ENCODE peak calls at places on chromosomes 7 and 10, in ten cellular contexts. One of them, this sample, is unnamed. For H3K4me1, the result is how much of the 10 kb centered on the place peaks cover.

GRCh38 chr10:133324198-133324792 is 12.4 kb downstream of the CALY start:
- DNase-seq in lower lobe of right lung: peak
- DNase-seq in ascending aorta: no peak
- DNase-seq in neural progenitor cell: peak
- DNase-seq in K562: peak
- DNase-seq in CD8-positive, alpha-beta T cell: peak
- DNase-seq in fibroblast of lung: peak
- DNase-seq in right atrium auricular region: no peak
- DNase-seq in ovary: peak
- DNase-seq in endothelial cell of umbilical vein: peak
- DNase-seq in this sample: no peak

GRCh38 chr10:55370021-55370420 is 569.0 kb upstream of the PCDH15 start:
- DNase-seq in ovary: no peak
- DNase-seq in endothelial cell of umbilical vein: no peak
- DNase-seq in CD8-positive, alpha-beta T cell: no peak
- DNase-seq in ascending aorta: no peak
- DNase-seq in lower lobe of right lung: no peak
- DNase-seq in K562: no peak
- DNase-seq in fibroblast of lung: peak
- DNase-seq in right atrium auricular region: no peak
- DNase-seq in neural progenitor cell: peak
- DNase-seq in this sample: no peak

GRCh38 chr10:63696205-63696604 is 175.0 kb downstream of the REEP3 start:
- DNase-seq in lower lobe of right lung: no peak
- DNase-seq in CD8-positive, alpha-beta T cell: no peak
- DNase-seq in ascending aorta: no peak
- DNase-seq in neural progenitor cell: no peak
- DNase-seq in ovary: no peak
- DNase-seq in right atrium auricular region: no peak
- DNase-seq in K562: no peak
- DNase-seq in endothelial cell of umbilical vein: no peak
- DNase-seq in fibroblast of lung: no peak
- DNase-seq in this sample: no peak

GRCh38 chr7:76272872-76273271 is 29.6 kb upstream of the HSPB1 start:
- DNase-seq in ovary: no peak
- DNase-seq in fibroblast of lung: no peak
- DNase-seq in lower lobe of right lung: no peak
- DNase-seq in neural progenitor cell: no peak
- DNase-seq in K562: no peak
- DNase-seq in right atrium auricular region: no peak
- DNase-seq in ascending aorta: no peak
- DNase-seq in endothelial cell of umbilical vein: no peak
- DNase-seq in CD8-positive, alpha-beta T cell: no peak
- DNase-seq in this sample: no peak

GRCh38 chr7:39750253-39750994 is 127.1 kb downstream of the RALA start:
- DNase-seq in CD8-positive, alpha-beta T cell: no peak
- DNase-seq in ascending aorta: no peak
- DNase-seq in lower lobe of right lung: no peak
- DNase-seq in fibroblast of lung: no peak
- DNase-seq in right atrium auricular region: no peak
- DNase-seq in endothelial cell of umbilical vein: no peak
- DNase-seq in neural progenitor cell: no peak
- DNase-seq in ovary: no peak
- DNase-seq in K562: no peak
- DNase-seq in this sample: no peak

GRCh38 chr10:58797356-58797755 is 284.7 kb downstream of the BICC1 start:
- DNase-seq in endothelial cell of umbilical vein: no peak
- DNase-seq in right atrium auricular region: no peak
- DNase-seq in fibroblast of lung: no peak
- DNase-seq in CD8-positive, alpha-beta T cell: no peak
- DNase-seq in lower lobe of right lung: no peak
- DNase-seq in neural progenitor cell: no peak
- DNase-seq in K562: no peak
- DNase-seq in ascending aorta: no peak
- DNase-seq in ovary: no peak
- DNase-seq in this sample: no peak

GRCh38 chr7:147513451-147513850 is 1077.1 kb upstream of the C7orf33 start:
- DNase-seq in ovary: no peak
- DNase-seq in neural progenitor cell: no peak
- DNase-seq in CD8-positive, alpha-beta T cell: no peak
- DNase-seq in ascending aorta: no peak
- DNase-seq in fibroblast of lung: peak
- DNase-seq in endothelial cell of umbilical vein: no peak
- DNase-seq in right atrium auricular region: no peak
- DNase-seq in K562: no peak
- DNase-seq in lower lobe of right lung: no peak
- DNase-seq in this sample: no peak

GRCh38 chr7:234041-234711 is 41.8 kb downstream of the FAM20C start:
- DNase-seq in right atrium auricular region: no peak
- DNase-seq in lower lobe of right lung: no peak
- DNase-seq in CD8-positive, alpha-beta T cell: no peak
- DNase-seq in ascending aorta: no peak
- DNase-seq in ovary: no peak
- DNase-seq in neural progenitor cell: no peak
- DNase-seq in fibroblast of lung: peak
- DNase-seq in endothelial cell of umbilical vein: no peak
- DNase-seq in K562: no peak
- DNase-seq in this sample: no peak

GRCh38 chr7:1169409-1170368 is 9.7 kb upstream of the ZFAND2A start:
- DNase-seq in ascending aorta: peak
- DNase-seq in K562: peak
- DNase-seq in right atrium auricular region: peak
- DNase-seq in lower lobe of right lung: peak
- DNase-seq in neural progenitor cell: peak
- DNase-seq in fibroblast of lung: peak
- DNase-seq in ovary: peak
- DNase-seq in CD8-positive, alpha-beta T cell: peak
- DNase-seq in endothelial cell of umbilical vein: peak
- DNase-seq in this sample: peak

GRCh38 chr10:11449761-11450160 is 161.7 kb downstream of the USP6NL start:
- DNase-seq in CD8-positive, alpha-beta T cell: no peak
- DNase-seq in lower lobe of right lung: no peak
- DNase-seq in K562: no peak
- DNase-seq in neural progenitor cell: no peak
- DNase-seq in ascending aorta: no peak
- DNase-seq in fibroblast of lung: no peak
- DNase-seq in endothelial cell of umbilical vein: no peak
- DNase-seq in ovary: no peak
- DNase-seq in right atrium auricular region: no peak
- DNase-seq in this sample: no peak

GRCh38 chr7:134175724-134176350 is 48.7 kb downstream of the LRGUK start:
- DNase-seq in right atrium auricular region: no peak
- DNase-seq in CD8-positive, alpha-beta T cell: no peak
- DNase-seq in K562: no peak
- DNase-seq in endothelial cell of umbilical vein: no peak
- DNase-seq in ascending aorta: no peak
- DNase-seq in lower lobe of right lung: no peak
- DNase-seq in neural progenitor cell: peak
- DNase-seq in ovary: no peak
- DNase-seq in fibroblast of lung: no peak
- DNase-seq in this sample: no peak

GRCh38 chr7:2807846-2808772 is 36.0 kb downstream of the GNA12 start:
- DNase-seq in right atrium auricular region: no peak
- DNase-seq in ovary: no peak
- DNase-seq in endothelial cell of umbilical vein: no peak
- DNase-seq in neural progenitor cell: no peak
- DNase-seq in fibroblast of lung: peak
- DNase-seq in K562: no peak
- DNase-seq in CD8-positive, alpha-beta T cell: no peak
- DNase-seq in ascending aorta: no peak
- DNase-seq in lower lobe of right lung: no peak
- DNase-seq in this sample: peak
- H3K4me1 ChIP-seq in right atrium auricular region: under half
- H3K4me1 ChIP-seq in ovary: under half
- H3K4me1 ChIP-seq in endothelial cell of umbilical vein: under half
- H3K4me1 ChIP-seq in neural progenitor cell: under half
- H3K4me1 ChIP-seq in fibroblast of lung: under half
- H3K4me1 ChIP-seq in K562: under half
- H3K4me1 ChIP-seq in CD8-positive, alpha-beta T cell: under half
- H3K4me1 ChIP-seq in ascending aorta: under half
- H3K4me1 ChIP-seq in lower lobe of right lung: under half
- H3K4me1 ChIP-seq in this sample: under half

DNA sequence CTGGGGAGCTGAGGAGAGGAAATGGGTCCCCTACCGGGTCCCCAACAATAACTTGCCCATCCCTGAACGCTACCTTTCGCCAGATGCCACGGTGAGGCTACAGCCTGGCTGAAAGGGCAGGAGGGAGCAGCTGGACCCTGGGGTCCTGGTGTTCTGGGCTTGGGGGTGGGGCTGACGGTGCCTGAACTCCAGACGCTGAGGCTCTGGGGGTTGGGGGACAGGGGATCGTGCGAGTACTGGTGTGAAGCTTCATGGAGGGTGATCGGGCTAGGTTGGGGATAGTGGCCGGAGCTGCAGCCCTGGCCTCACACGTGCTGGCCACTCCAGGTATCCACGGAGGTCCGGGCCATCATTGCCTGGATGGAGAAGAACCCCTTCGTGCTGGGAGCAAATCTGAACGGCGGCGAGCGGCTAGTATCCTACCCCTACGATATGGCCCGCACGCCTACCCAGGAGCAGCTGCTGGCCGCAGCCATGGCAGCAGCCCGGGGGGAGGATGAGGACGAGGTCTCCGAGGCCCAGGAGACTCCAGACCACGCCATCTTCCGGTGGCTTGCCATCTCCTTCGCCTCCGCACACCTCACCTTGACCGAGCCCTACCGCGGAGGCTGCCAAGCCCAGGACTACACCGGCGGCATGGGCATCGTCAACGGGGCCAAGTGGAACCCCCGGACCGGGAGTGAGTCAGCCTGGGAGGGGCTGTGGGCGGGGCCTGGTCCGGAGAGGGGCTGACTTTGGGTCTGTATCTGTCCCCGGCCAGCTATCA is 8.3 kb downstream of the AEBP1 start:
- DNase-seq in CD8-positive, alpha-beta T cell: no peak
- DNase-seq in K562: peak
- DNase-seq in endothelial cell of umbilical vein: no peak
- DNase-seq in fibroblast of lung: no peak
- DNase-seq in ascending aorta: no peak
- DNase-seq in ovary: no peak
- DNase-seq in neural progenitor cell: no peak
- DNase-seq in right atrium auricular region: no peak
- DNase-seq in lower lobe of right lung: no peak
- DNase-seq in this sample: no peak
- TF ChIP-seq CTCF in CD8-positive, alpha-beta T cell: no peak
- TF ChIP-seq CTCF in K562: no peak
- TF ChIP-seq CTCF in endothelial cell of umbilical vein: no peak
- TF ChIP-seq CTCF in fibroblast of lung: no peak
- TF ChIP-seq CTCF in ascending aorta: no peak
- TF ChIP-seq CTCF in ovary: no peak
- TF ChIP-seq CTCF in neural progenitor cell: no peak
- TF ChIP-seq CTCF in right atrium auricular region: no peak
- TF ChIP-seq CTCF in lower lobe of right lung: no peak
- TF ChIP-seq CTCF in this sample: no peak

GRCh38 chr7:66905689-66906088 is 15.3 kb upstream of the TMEM248 start:
- DNase-seq in lower lobe of right lung: no peak
- DNase-seq in endothelial cell of umbilical vein: no peak
- DNase-seq in fibroblast of lung: no peak
- DNase-seq in ovary: no peak
- DNase-seq in K562: peak
- DNase-seq in right atrium auricular region: no peak
- DNase-seq in CD8-positive, alpha-beta T cell: no peak
- DNase-seq in ascending aorta: no peak
- DNase-seq in neural progenitor cell: no peak
- DNase-seq in this sample: no peak

GRCh38 chr7:66905243-66905642 is 15.8 kb upstream of the TMEM248 start:
- DNase-seq in ascending aorta: no peak
- DNase-seq in CD8-positive, alpha-beta T cell: no peak
- DNase-seq in neural progenitor cell: no peak
- DNase-seq in K562: no peak
- DNase-seq in endothelial cell of umbilical vein: no peak
- DNase-seq in right atrium auricular region: no peak
- DNase-seq in fibroblast of lung: no peak
- DNase-seq in ovary: no peak
- DNase-seq in lower lobe of right lung: no peak
- DNase-seq in this sample: no peak

GRCh38 chr7:66910789-66911188 is 10.2 kb upstream of the TMEM248 start:
- DNase-seq in right atrium auricular region: no peak
- DNase-seq in CD8-positive, alpha-beta T cell: no peak
- DNase-seq in lower lobe of right lung: no peak
- DNase-seq in endothelial cell of umbilical vein: no peak
- DNase-seq in K562: no peak
- DNase-seq in ovary: no peak
- DNase-seq in neural progenitor cell: no peak
- DNase-seq in fibroblast of lung: no peak
- DNase-seq in ascending aorta: no peak
- DNase-seq in this sample: no peak

GRCh38 chr7:66904063-66904593 is 16.9 kb upstream of the TMEM248 start:
- DNase-seq in fibroblast of lung: no peak
- DNase-seq in CD8-positive, alpha-beta T cell: no peak
- DNase-seq in neural progenitor cell: no peak
- DNase-seq in ovary: no peak
- DNase-seq in lower lobe of right lung: no peak
- DNase-seq in right atrium auricular region: no peak
- DNase-seq in ascending aorta: no peak
- DNase-seq in endothelial cell of umbilical vein: no peak
- DNase-seq in K562: no peak
- DNase-seq in this sample: no peak

GRCh38 chr7:66907731-66908130 is 13.3 kb upstream of the TMEM248 start:
- DNase-seq in fibroblast of lung: no peak
- DNase-seq in neural progenitor cell: no peak
- DNase-seq in ovary: no peak
- DNase-seq in ascending aorta: no peak
- DNase-seq in CD8-positive, alpha-beta T cell: no peak
- DNase-seq in right atrium auricular region: no peak
- DNase-seq in endothelial cell of umbilical vein: no peak
- DNase-seq in K562: no peak
- DNase-seq in lower lobe of right lung: no peak
- DNase-seq in this sample: no peak
- H3K4me1 ChIP-seq in fibroblast of lung: under half
- H3K4me1 ChIP-seq in neural progenitor cell: under half
- H3K4me1 ChIP-seq in ovary: under half
- H3K4me1 ChIP-seq in ascending aorta: under half
- H3K4me1 ChIP-seq in CD8-positive, alpha-beta T cell: under half
- H3K4me1 ChIP-seq in right atrium auricular region: under half
- H3K4me1 ChIP-seq in endothelial cell of umbilical vein: under half
- H3K4me1 ChIP-seq in K562: under half
- H3K4me1 ChIP-seq in lower lobe of right lung: under half
- H3K4me1 ChIP-seq in this sample: under half

DNA sequence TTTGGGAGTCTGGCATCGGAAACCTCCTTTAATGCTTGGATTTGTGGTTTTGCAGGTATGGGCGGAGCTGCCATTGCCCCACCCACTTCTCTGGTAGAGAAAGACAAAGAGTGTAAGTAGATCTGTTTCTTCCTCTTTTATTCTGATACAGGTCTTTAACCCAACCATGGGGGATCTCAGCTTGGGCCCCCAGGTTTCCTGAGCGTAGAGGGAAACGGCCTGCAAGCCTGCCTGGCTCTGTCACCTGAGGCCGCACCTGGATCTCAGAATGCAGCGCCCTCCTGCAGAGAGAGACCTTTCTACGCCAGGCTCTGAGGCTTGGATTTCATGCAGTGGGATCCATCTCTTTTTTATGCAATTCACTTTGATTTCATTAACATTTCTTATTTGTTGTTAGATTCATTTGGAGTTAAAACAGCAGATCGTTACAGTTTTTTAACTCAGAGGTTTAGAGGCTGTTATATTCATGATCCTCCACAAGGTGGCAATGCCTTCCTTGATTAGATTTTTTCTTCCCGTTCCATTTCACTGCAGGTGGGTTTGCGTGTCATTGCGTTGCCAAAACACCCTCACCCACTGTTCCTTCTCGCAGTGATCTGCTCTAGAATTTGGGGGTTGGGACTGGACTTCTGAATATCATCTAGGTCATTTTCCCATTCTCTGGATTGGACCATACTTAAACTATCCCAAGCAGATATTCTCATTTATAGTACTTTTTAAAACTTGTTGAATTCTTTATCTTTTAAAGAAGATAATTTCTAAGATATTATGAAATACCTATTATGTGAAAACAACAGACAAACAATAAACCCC is 20.0 kb downstream of the RBM17 start:
- DNase-seq in neural progenitor cell: peak
- DNase-seq in K562: peak
- DNase-seq in right atrium auricular region: no peak
- DNase-seq in lower lobe of right lung: no peak
- DNase-seq in endothelial cell of umbilical vein: peak
- DNase-seq in fibroblast of lung: peak
- DNase-seq in ovary: no peak
- DNase-seq in ascending aorta: no peak
- DNase-seq in CD8-positive, alpha-beta T cell: no peak
- DNase-seq in this sample: no peak
- TF ChIP-seq CTCF in neural progenitor cell: peak
- TF ChIP-seq CTCF in K562: peak
- TF ChIP-seq CTCF in right atrium auricular region: peak
- TF ChIP-seq CTCF in lower lobe of right lung: peak
- TF ChIP-seq CTCF in endothelial cell of umbilical vein: peak
- TF ChIP-seq CTCF in fibroblast of lung: peak
- TF ChIP-seq CTCF in ovary: peak
- TF ChIP-seq CTCF in ascending aorta: peak
- TF ChIP-seq CTCF in CD8-positive, alpha-beta T cell: peak
- TF ChIP-seq CTCF in this sample: peak